ENCODE peak calls at places on chromosome 14, in seven cellular contexts. M, B, X, F, N, L and Z are unnamed samples.
A peak's percentile ranks its signal among the peaks of the same experiment; 100 is the strongest.

GRCh38 chr14:85793533-85793932 is 263.6 kb downstream of the FLRT2 start:
- DNase-seq in M (no peak), B (no peak), F (no peak), L (no peak), N (no peak), X (no peak), Z (no peak)

GRCh38 chr14:37434867-37435266 is 160.2 kb downstream of the FOXA1 start:
- DNase-seq in F (no peak), X (no peak), M (no peak), L (no peak), B (no peak), N (no peak), Z (no peak)

GRCh38 chr14:101459392-101459900 is 101.8 kb upstream of the DIO3 start:
- DNase-seq in B (no peak), M (no peak), F (no peak), L (no peak), N (no peak), X (no peak), Z (peak; percentile 48)

GRCh38 chr14:74550071-74550470 is 56.5 kb downstream of the ISCA2 start:
- DNase-seq in X (no peak), L (no peak), M (no peak), B (no peak), F (no peak), N (no peak), Z (no peak)

GRCh38 chr14:75518625-75519024 is 3.6 kb upstream of the BATF start:
- DNase-seq in L (no peak), B (no peak), F (peak; percentile 55), M (no peak), N (no peak), X (peak; percentile 23), Z (no peak)

GRCh38 chr14:97408503-97408902 is 611.3 kb downstream of the VRK1 start:
- DNase-seq in L (no peak), M (no peak), X (no peak), B (no peak), F (no peak), N (no peak), Z (no peak)

GRCh38 chr14:95993768-95994592 is 45.2 kb upstream of the C14orf132 start:
- DNase-seq in X (no peak), F (peak; percentile 52), N (no peak), M (peak; percentile 21), L (peak; percentile 55), B (peak; percentile 51), Z (no peak)

GRCh38 chr14:85519661-85520305 is 10.2 kb upstream of the FLRT2 start:
- DNase-seq in B (no peak), F (peak; percentile 58), X (no peak), M (no peak), N (no peak), L (no peak), Z (no peak)

GRCh38 chr14:71726639-71727085 is 205.6 kb upstream of the RGS6 start:
- DNase-seq in M (no peak), F (no peak), X (no peak), N (no peak), L (no peak), B (no peak), Z (no peak)

GRCh38 chr14:75242546-75243273 is 35.9 kb upstream of the FOS start:
- DNase-seq in L (no peak), N (no peak), B (no peak), F (no peak), M (peak; percentile 55), X (no peak), Z (peak; percentile 85)

GRCh38 chr14:56490379-56490778 is 89.2 kb upstream of the TMEM260 start:
- DNase-seq in B (peak; percentile 32), N (no peak), L (peak; percentile 9), F (peak; percentile 40), X (no peak), M (no peak), Z (no peak)

GRCh38 chr14:35385042-35385839 is 19.3 kb downstream of the NFKBIA start:
- DNase-seq in L (peak; percentile 90), F (peak; percentile 89), N (no peak), B (no peak), X (no peak), M (peak; percentile 94), Z (peak; percentile 93)

GRCh38 chr14:57816568-57817284 is 49.2 kb downstream of the SLC35F4 start:
- DNase-seq in B (no peak), X (no peak), F (no peak), L (peak; percentile 25), N (no peak), M (no peak), Z (no peak)

GRCh38 chr14:94780536-94781404 is 10.9 kb upstream of the GSC start:
- DNase-seq in F (no peak), B (no peak), N (no peak), L (no peak), X (no peak), M (no peak), Z (no peak)

GRCh38 chr14:100586520-100587247 is 533 bp downstream of the BEGAIN start:
- DNase-seq in X (no peak), F (peak; percentile 61), B (no peak), L (no peak), N (no peak), M (no peak), Z (peak; percentile 75)

GRCh38 chr14:32683679-32684078 is 255.0 kb upstream of the NPAS3 start:
- DNase-seq in X (no peak), M (no peak), B (no peak), N (no peak), F (no peak), L (no peak), Z (no peak)

GRCh38 chr14:53663709-53664108 is 292.9 kb downstream of the BMP4 start:
- DNase-seq in F (peak; percentile 50), L (no peak), M (peak; percentile 3), X (no peak), B (no peak), N (no peak), Z (no peak)